ENCODE peak calls at places on chromosomes 7 and 10, in ten cellular contexts. U, Q, J, T, R, B, Z, Y, L and X are unnamed samples.

GRCh38 chr10:34732926-34733325 is 82.2 kb downstream of the PARD3 start:
- DNase-seq in U (no peak), Q (no peak), J (peak), T (no peak), R (peak), B (no peak), Z (no peak), Y (no peak), L (no peak), X (no peak)

GRCh38 chr7:50818324-50818723 is 35.6 kb upstream of the GRB10 start:
- DNase-seq in U (no peak), Q (no peak), J (no peak), T (no peak), R (peak), B (no peak), Z (no peak), Y (no peak), L (no peak), X (no peak)

GRCh38 chr10:79159141-79159619 is 90.4 kb downstream of the ZMIZ1 start:
- DNase-seq in U (no peak), Q (no peak), J (no peak), T (no peak), R (peak), B (no peak), Z (no peak), Y (no peak), L (no peak), X (no peak)

GRCh38 chr10:111117528-111118277 is 40.9 kb downstream of the ADRA2A start:
- DNase-seq in U (no peak), Q (no peak), J (no peak), T (no peak), R (peak), B (no peak), Z (no peak), Y (no peak), L (no peak), X (no peak)

GRCh38 chr7:136189506-136189998 is 212.4 kb upstream of the MTPN start:
- DNase-seq in U (no peak), Q (no peak), J (no peak), T (no peak), R (no peak), B (no peak), Z (no peak), Y (no peak), L (no peak), X (no peak)

GRCh38 chr10:27625452-27626345 is 119.9 kb downstream of the MKX start:
- DNase-seq in U (no peak), Q (no peak), J (peak), T (no peak), R (peak), B (no peak), Z (no peak), Y (no peak), L (peak), X (no peak)

GRCh38 chr7:108211382-108212201 is 81.4 kb upstream of the LAMB4 start:
- DNase-seq in U (no peak), Q (no peak), J (no peak), T (no peak), R (peak), B (peak), Z (peak), Y (no peak), L (peak), X (no peak)

GRCh38 chr7:157347217-157347904 is 10.6 kb downstream of the DNAJB6 start:
- DNase-seq in U (no peak), Q (peak), J (no peak), T (no peak), R (peak), B (no peak), Z (no peak), Y (no peak), L (no peak), X (no peak)

GRCh38 chr7:2886900-2887299 is 42.8 kb upstream of the GNA12 start:
- DNase-seq in U (peak), Q (no peak), J (peak), T (no peak), R (peak), B (peak), Z (peak), Y (peak), L (peak), X (no peak)